ENCODE peak calls at places on chromosomes 6 and 20, in ten cellular contexts. One of them, this sample, is unnamed.

GRCh38 chr20:2899243-2899642 is 26.0 kb downstream of the PTPRA start:
- DNase-seq in foreskin fibroblast: no peak
- DNase-seq in MM.1S: no peak
- DNase-seq in ovary: no peak
- DNase-seq in lower lobe of right lung: no peak
- DNase-seq in A549: no peak
- DNase-seq in breast epithelium: no peak
- DNase-seq in suprapubic skin: no peak
- DNase-seq in K562: no peak
- DNase-seq in left lung: no peak
- DNase-seq in this sample: no peak

GRCh38 chr20:33373735-33374605 is 27.3 kb downstream of the CDK5RAP1 start:
- DNase-seq in foreskin fibroblast: peak
- DNase-seq in MM.1S: no peak
- DNase-seq in ovary: no peak
- DNase-seq in lower lobe of right lung: no peak
- DNase-seq in A549: peak
- DNase-seq in breast epithelium: peak
- DNase-seq in suprapubic skin: no peak
- DNase-seq in K562: no peak
- DNase-seq in left lung: no peak
- DNase-seq in this sample: peak

GRCh38 chr6:91268941-91269340 is 682.1 kb upstream of the MAP3K7 start:
- DNase-seq in foreskin fibroblast: no peak
- DNase-seq in MM.1S: no peak
- DNase-seq in ovary: no peak
- DNase-seq in lower lobe of right lung: no peak
- DNase-seq in A549: no peak
- DNase-seq in breast epithelium: no peak
- DNase-seq in suprapubic skin: no peak
- DNase-seq in K562: no peak
- DNase-seq in left lung: no peak
- DNase-seq in this sample: no peak

GRCh38 chr6:31114540-31114876 is at the start of gene PSORS1C1:
- DNase-seq in foreskin fibroblast: peak
- DNase-seq in MM.1S: no peak
- DNase-seq in ovary: peak
- DNase-seq in lower lobe of right lung: peak
- DNase-seq in A549: peak
- DNase-seq in breast epithelium: peak
- DNase-seq in suprapubic skin: peak
- DNase-seq in K562: no peak
- DNase-seq in left lung: peak
- DNase-seq in this sample: peak

GRCh38 chr6:62367601-62368000 is 81.6 kb upstream of the KHDRBS2 start:
- DNase-seq in foreskin fibroblast: no peak
- DNase-seq in MM.1S: peak
- DNase-seq in ovary: no peak
- DNase-seq in lower lobe of right lung: no peak
- DNase-seq in A549: no peak
- DNase-seq in breast epithelium: no peak
- DNase-seq in suprapubic skin: no peak
- DNase-seq in K562: no peak
- DNase-seq in left lung: no peak
- DNase-seq in this sample: no peak

GRCh38 chr6:112033824-112034223 is 20.1 kb upstream of the CCN6 start:
- DNase-seq in foreskin fibroblast: no peak
- DNase-seq in MM.1S: no peak
- DNase-seq in ovary: no peak
- DNase-seq in lower lobe of right lung: no peak
- DNase-seq in A549: no peak
- DNase-seq in breast epithelium: no peak
- DNase-seq in suprapubic skin: no peak
- DNase-seq in K562: no peak
- DNase-seq in left lung: no peak
- DNase-seq in this sample: no peak

GRCh38 chr20:11553603-11554002 is 364.1 kb upstream of the BTBD3 start:
- DNase-seq in foreskin fibroblast: peak
- DNase-seq in MM.1S: no peak
- DNase-seq in ovary: no peak
- DNase-seq in lower lobe of right lung: no peak
- DNase-seq in A549: no peak
- DNase-seq in breast epithelium: no peak
- DNase-seq in suprapubic skin: no peak
- DNase-seq in K562: no peak
- DNase-seq in left lung: no peak
- DNase-seq in this sample: peak

GRCh38 chr6:167898673-167899311 is 72.1 kb downstream of the AFDN start:
- DNase-seq in foreskin fibroblast: peak
- DNase-seq in MM.1S: peak
- DNase-seq in ovary: no peak
- DNase-seq in lower lobe of right lung: no peak
- DNase-seq in A549: peak
- DNase-seq in breast epithelium: no peak
- DNase-seq in suprapubic skin: no peak
- DNase-seq in K562: no peak
- DNase-seq in left lung: no peak
- DNase-seq in this sample: peak

GRCh38 chr20:52972190-52972937 is at the start of gene TSHZ2:
- DNase-seq in foreskin fibroblast: peak
- DNase-seq in MM.1S: peak
- DNase-seq in ovary: peak
- DNase-seq in lower lobe of right lung: no peak
- DNase-seq in A549: no peak
- DNase-seq in breast epithelium: peak
- DNase-seq in suprapubic skin: no peak
- DNase-seq in K562: no peak
- DNase-seq in left lung: peak
- DNase-seq in this sample: peak

GRCh38 chr6:151242420-151242841 is 2.7 kb downstream of the AKAP12 start:
- DNase-seq in foreskin fibroblast: peak
- DNase-seq in MM.1S: no peak
- DNase-seq in ovary: peak
- DNase-seq in lower lobe of right lung: no peak
- DNase-seq in A549: no peak
- DNase-seq in breast epithelium: no peak
- DNase-seq in suprapubic skin: no peak
- DNase-seq in K562: no peak
- DNase-seq in left lung: no peak
- DNase-seq in this sample: peak
- H3K4me3 ChIP-seq in foreskin fibroblast: peak
- H3K4me3 ChIP-seq in MM.1S: no peak
- H3K4me3 ChIP-seq in ovary: peak
- H3K4me3 ChIP-seq in lower lobe of right lung: peak
- H3K4me3 ChIP-seq in A549: peak
- H3K4me3 ChIP-seq in breast epithelium: no peak
- H3K4me3 ChIP-seq in suprapubic skin: no peak
- H3K4me3 ChIP-seq in K562: no peak
- H3K4me3 ChIP-seq in left lung: peak
- H3K4me3 ChIP-seq in this sample: no peak

GRCh38 chr6:71419217-71419953 is 130.8 kb downstream of the OGFRL1 start:
- DNase-seq in foreskin fibroblast: peak
- DNase-seq in MM.1S: no peak
- DNase-seq in ovary: no peak
- DNase-seq in lower lobe of right lung: no peak
- DNase-seq in A549: no peak
- DNase-seq in breast epithelium: no peak
- DNase-seq in suprapubic skin: no peak
- DNase-seq in K562: no peak
- DNase-seq in left lung: peak
- DNase-seq in this sample: peak

GRCh38 chr6:71414486-71414885 is 125.9 kb downstream of the OGFRL1 start:
- DNase-seq in foreskin fibroblast: no peak
- DNase-seq in MM.1S: no peak
- DNase-seq in ovary: no peak
- DNase-seq in lower lobe of right lung: no peak
- DNase-seq in A549: no peak
- DNase-seq in breast epithelium: no peak
- DNase-seq in suprapubic skin: no peak
- DNase-seq in K562: no peak
- DNase-seq in left lung: no peak
- DNase-seq in this sample: no peak

GRCh38 chr6:71420693-71421328 is 132.2 kb downstream of the OGFRL1 start:
- DNase-seq in foreskin fibroblast: peak
- DNase-seq in MM.1S: peak
- DNase-seq in ovary: peak
- DNase-seq in lower lobe of right lung: peak
- DNase-seq in A549: peak
- DNase-seq in breast epithelium: peak
- DNase-seq in suprapubic skin: peak
- DNase-seq in K562: no peak
- DNase-seq in left lung: peak
- DNase-seq in this sample: peak

GRCh38 chr6:71421611-71422010 is 133.0 kb downstream of the OGFRL1 start:
- DNase-seq in foreskin fibroblast: no peak
- DNase-seq in MM.1S: no peak
- DNase-seq in ovary: no peak
- DNase-seq in lower lobe of right lung: no peak
- DNase-seq in A549: no peak
- DNase-seq in breast epithelium: no peak
- DNase-seq in suprapubic skin: no peak
- DNase-seq in K562: no peak
- DNase-seq in left lung: no peak
- DNase-seq in this sample: no peak

DNA sequence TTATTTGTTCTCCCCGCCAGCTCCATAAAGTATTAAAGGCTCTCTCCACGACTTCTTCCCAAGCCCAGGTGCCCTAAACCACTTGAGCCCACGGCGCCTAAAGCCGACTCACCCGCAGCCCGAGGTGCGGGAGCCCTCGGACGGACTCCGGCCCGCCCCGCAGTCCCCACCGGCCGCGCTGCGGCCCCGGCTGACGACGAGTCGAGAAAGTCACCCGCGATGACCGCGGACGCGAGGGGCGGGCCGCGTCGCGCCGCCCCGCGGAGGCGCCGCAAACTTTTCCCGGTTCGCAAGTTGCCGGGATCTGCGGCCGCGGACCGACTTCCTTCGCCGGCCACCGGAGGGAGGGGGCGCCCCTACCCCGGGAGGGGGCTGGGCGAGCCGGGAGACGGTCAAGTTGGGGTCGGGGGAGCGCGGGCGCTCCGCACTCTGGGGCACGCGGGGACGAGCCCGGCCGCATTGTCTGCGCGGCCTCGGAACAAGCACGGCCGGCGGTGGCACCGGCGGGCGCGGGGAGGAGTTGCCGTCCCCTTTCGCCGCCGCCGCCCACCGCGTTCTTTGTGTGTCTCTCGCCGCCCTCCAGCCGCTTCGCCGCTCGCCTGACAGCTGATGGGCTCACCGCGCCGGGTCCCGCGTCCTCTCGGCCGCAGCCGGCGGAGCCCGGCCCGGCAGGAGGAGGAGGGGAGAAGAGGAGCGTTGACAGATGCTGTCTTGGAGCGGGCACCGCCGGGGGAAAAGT is 131.5 kb downstream of the OGFRL1 start:
- DNase-seq in foreskin fibroblast: peak
- DNase-seq in MM.1S: peak
- DNase-seq in ovary: peak
- DNase-seq in lower lobe of right lung: peak
- DNase-seq in A549: no peak
- DNase-seq in breast epithelium: peak
- DNase-seq in suprapubic skin: peak
- DNase-seq in K562: no peak
- DNase-seq in left lung: peak
- DNase-seq in this sample: peak
- TF ChIP-seq CTCF in foreskin fibroblast: no peak
- TF ChIP-seq CTCF in MM.1S: peak
- TF ChIP-seq CTCF in ovary: peak
- TF ChIP-seq CTCF in lower lobe of right lung: peak
- TF ChIP-seq CTCF in A549: peak
- TF ChIP-seq CTCF in breast epithelium: no peak
- TF ChIP-seq CTCF in suprapubic skin: peak
- TF ChIP-seq CTCF in K562: no peak
- TF ChIP-seq CTCF in left lung: no peak
- TF ChIP-seq CTCF in this sample: no peak

GRCh38 chr20:23190557-23190956 is 104.4 kb upstream of the CD93 start:
- DNase-seq in foreskin fibroblast: no peak
- DNase-seq in MM.1S: no peak
- DNase-seq in ovary: no peak
- DNase-seq in lower lobe of right lung: no peak
- DNase-seq in A549: no peak
- DNase-seq in breast epithelium: no peak
- DNase-seq in suprapubic skin: no peak
- DNase-seq in K562: no peak
- DNase-seq in left lung: no peak
- DNase-seq in this sample: no peak
- H3K4me3 ChIP-seq in foreskin fibroblast: no peak
- H3K4me3 ChIP-seq in MM.1S: no peak
- H3K4me3 ChIP-seq in ovary: no peak
- H3K4me3 ChIP-seq in lower lobe of right lung: no peak
- H3K4me3 ChIP-seq in A549: no peak
- H3K4me3 ChIP-seq in breast epithelium: no peak
- H3K4me3 ChIP-seq in suprapubic skin: no peak
- H3K4me3 ChIP-seq in K562: no peak
- H3K4me3 ChIP-seq in left lung: no peak
- H3K4me3 ChIP-seq in this sample: no peak

DNA sequence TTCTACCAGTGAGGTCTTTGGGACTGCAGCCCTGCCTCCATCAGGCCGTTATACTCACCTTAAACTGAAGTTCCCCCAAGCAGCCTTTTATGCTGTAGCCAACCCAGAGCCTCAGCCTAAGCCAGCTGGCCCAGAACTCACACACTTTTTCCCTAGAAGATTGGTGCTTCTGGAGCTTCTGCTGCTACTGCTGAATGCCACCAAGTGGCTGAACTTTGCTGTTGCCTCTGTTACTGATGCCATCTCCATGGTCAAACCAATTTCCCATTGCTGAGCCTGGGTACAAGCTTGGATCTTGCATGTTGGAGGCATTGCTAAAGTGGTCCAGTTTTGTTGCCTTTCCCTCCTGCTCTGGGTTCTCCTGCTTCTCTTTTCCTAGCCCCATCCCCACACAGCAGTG is 15.0 kb upstream of the TBX18 start:
- DNase-seq in foreskin fibroblast: peak
- DNase-seq in MM.1S: no peak
- DNase-seq in ovary: no peak
- DNase-seq in lower lobe of right lung: no peak
- DNase-seq in A549: no peak
- DNase-seq in breast epithelium: no peak
- DNase-seq in suprapubic skin: no peak
- DNase-seq in K562: no peak
- DNase-seq in left lung: no peak
- DNase-seq in this sample: no peak
- TF ChIP-seq CTCF in foreskin fibroblast: peak
- TF ChIP-seq CTCF in MM.1S: no peak
- TF ChIP-seq CTCF in ovary: no peak
- TF ChIP-seq CTCF in lower lobe of right lung: no peak
- TF ChIP-seq CTCF in A549: no peak
- TF ChIP-seq CTCF in breast epithelium: no peak
- TF ChIP-seq CTCF in suprapubic skin: no peak
- TF ChIP-seq CTCF in K562: peak
- TF ChIP-seq CTCF in left lung: no peak
- TF ChIP-seq CTCF in this sample: peak

GRCh38 chr6:87722831-87723726 is 21.0 kb upstream of the AKIRIN2 start:
- DNase-seq in foreskin fibroblast: peak
- DNase-seq in MM.1S: peak
- DNase-seq in ovary: no peak
- DNase-seq in lower lobe of right lung: peak
- DNase-seq in A549: peak
- DNase-seq in breast epithelium: peak
- DNase-seq in suprapubic skin: no peak
- DNase-seq in K562: peak
- DNase-seq in left lung: peak
- DNase-seq in this sample: peak
- H3K4me3 ChIP-seq in foreskin fibroblast: no peak
- H3K4me3 ChIP-seq in MM.1S: no peak
- H3K4me3 ChIP-seq in ovary: no peak
- H3K4me3 ChIP-seq in lower lobe of right lung: no peak
- H3K4me3 ChIP-seq in A549: no peak
- H3K4me3 ChIP-seq in breast epithelium: no peak
- H3K4me3 ChIP-seq in suprapubic skin: no peak
- H3K4me3 ChIP-seq in K562: no peak
- H3K4me3 ChIP-seq in left lung: no peak
- H3K4me3 ChIP-seq in this sample: no peak

This sample was measured in fibroblast of mammary gland.